ENCODE peak calls at places on chromosomes 11 and 22, in seven cellular contexts. M is cardiac muscle cell, V is GM23338, G is cardiac fibroblast, J is lower leg skin, X is fibroblast of mammary gland, U is epithelial cell of esophagus. S is an unnamed sample.

GRCh38 chr11:18618341-18619025 is 15.7 kb downstream of the SPTY2D1 start:
- DNase-seq in G (peak; percentile 84), X (peak; percentile 46), U (no peak), V (no peak), J (no peak), M (no peak), S (no peak)

GRCh38 chr22:35971418-35972119 is 57.1 kb downstream of the RBFOX2 start:
- DNase-seq in U (no peak), X (peak; percentile 96), G (peak; percentile 90), J (peak; percentile 28), M (peak; percentile 37), V (no peak), S (peak; percentile 86)

GRCh38 chr11:8341966-8342365 is 78.3 kb upstream of the LMO1 start:
- DNase-seq in J (no peak), G (no peak), U (no peak), X (no peak), V (no peak), M (no peak), S (no peak)

GRCh38 chr11:2940166-2940929 is 11.1 kb upstream of the PHLDA2 start:
- DNase-seq in M (no peak), J (no peak), V (peak; percentile 37), G (peak; percentile 40), X (peak; percentile 40), U (peak; percentile 41), S (no peak)

GRCh38 chr11:69500285-69501120 is 19.0 kb downstream of the LINC01488 start:
- DNase-seq in X (no peak), M (no peak), V (no peak), J (no peak), U (no peak), G (no peak), S (no peak)

GRCh38 chr11:8258771-8259170 is 4.9 kb downstream of the LMO1 start:
- DNase-seq in G (peak; percentile 33), X (peak; percentile 74), M (no peak), U (peak; percentile 85), V (no peak), J (no peak), S (peak; percentile 50)

GRCh38 chr11:267491-267994 is 10.7 kb upstream of the NLRP6 start:
- DNase-seq in V (no peak), X (peak; percentile 16), J (peak; percentile 61), U (no peak), M (no peak), G (no peak), S (no peak)

GRCh38 chr11:18310800-18311340 is 11.1 kb downstream of the HPS5 start:
- DNase-seq in X (peak; percentile 53), G (no peak), M (no peak), U (peak; percentile 94), J (no peak), V (no peak), S (peak; percentile 54)

GRCh38 chr22:41682033-41682807 is 6.4 kb downstream of the SNU13 start:
- DNase-seq in M (peak; percentile 77), J (peak; percentile 77), G (peak; percentile 93), V (peak; percentile 80), X (peak; percentile 86), U (peak; percentile 85), S (peak; percentile 66)

GRCh38 chr11:33719587-33719986 is 16.6 kb downstream of the CD59 start:
- DNase-seq in M (no peak), G (no peak), U (peak; percentile 51), J (no peak), X (no peak), V (no peak), S (no peak)

GRCh38 chr22:46061124-46061410 is 84.1 kb upstream of the WNT7B start:
- DNase-seq in U (no peak), X (no peak), M (no peak), V (no peak), J (no peak), G (no peak), S (no peak)

GRCh38 chr22:43400449-43400848 is 11.4 kb upstream of the MPPED1 start:
- DNase-seq in U (no peak), V (no peak), M (no peak), G (no peak), J (no peak), X (no peak), S (no peak)

GRCh38 chr11:2904153-2905052 is 18.8 kb upstream of the CDKN1C start:
- DNase-seq in V (no peak), M (no peak), J (no peak), G (no peak), X (no peak), U (no peak), S (no peak)

GRCh38 chr22:30859714-30860095 is 108.9 kb downstream of the MORC2 start:
- DNase-seq in U (no peak), G (no peak), M (no peak), X (no peak), V (no peak), J (no peak), S (no peak)

GRCh38 chr11:112734207-112734606 is 227.0 kb upstream of the NCAM1 start:
- DNase-seq in V (peak; percentile 52), X (peak; percentile 10), U (peak; percentile 51), G (peak; percentile 24), M (peak; percentile 85), J (no peak), S (peak; percentile 13)

GRCh38 chr22:46090631-46091201 is 59.6 kb upstream of the PPARA start:
- DNase-seq in U (no peak), V (no peak), G (no peak), J (no peak), X (peak; percentile 84), M (no peak), S (no peak)

GRCh38 chr22:44667829-44668189 is 34.2 kb upstream of the PRR5 start:
- DNase-seq in J (no peak), M (no peak), G (no peak), V (no peak), U (no peak), X (no peak), S (no peak)

GRCh38 chr11:17343907-17344306 is 7.7 kb upstream of the NCR3LG1 start:
- DNase-seq in G (peak; percentile 87), V (peak; percentile 26), U (peak; percentile 86), M (no peak), J (no peak), X (peak; percentile 89), S (peak; percentile 44)

GRCh38 chr11:11179239-11179638 is 173.8 kb downstream of the CSNK2A3 start:
- DNase-seq in J (no peak), G (peak; percentile 49), X (peak; percentile 56), V (no peak), U (peak; percentile 75), M (no peak), S (peak; percentile 57)

GRCh38 chr22:30298005-30298701 is 8.8 kb upstream of the CASTOR1 start:
- DNase-seq in M (no peak), U (peak; percentile 95), V (no peak), X (no peak), J (no peak), G (no peak), S (no peak)

GRCh38 chr22:25566812-25567211 is 2.3 kb downstream of the GRK3 start:
- DNase-seq in J (no peak), X (no peak), M (no peak), V (no peak), U (no peak), G (no peak), S (no peak)

GRCh38 chr11:88480217-88480616 is 142.7 kb upstream of the CTSC start:
- DNase-seq in G (peak; percentile 93), J (no peak), U (peak; percentile 22), M (no peak), X (peak; percentile 92), V (no peak), S (peak; percentile 88)

GRCh38 chr11:76803023-76803422 is 19.9 kb downstream of the TSKU start:
- DNase-seq in U (no peak), J (peak; percentile 63), V (no peak), G (peak; percentile 77), X (peak; percentile 68), M (no peak), S (no peak)

GRCh38 chr11:120432056-120433018 is 79.2 kb upstream of the GRIK4 start:
- DNase-seq in X (peak; percentile 99), M (no peak), V (no peak), J (peak; percentile 70), U (peak; percentile 97), G (peak; percentile 97), S (peak; percentile 100)
- H3K4me3 ChIP-seq in X (no peak overlapping the region), M (no peak overlapping the region), V (no peak overlapping the region), J (no peak overlapping the region), U (no peak overlapping the region), G (no peak overlapping the region), S (no peak overlapping the region)

GRCh38 chr11:14789879-14790484 is 102.0 kb downstream of the CYP2R1 start:
- DNase-seq in M (no peak), J (no peak), U (peak; percentile 27), G (peak; percentile 20), X (peak; percentile 20), V (no peak), S (peak; percentile 2)
- TF ChIP-seq CTCF in M (peak; percentile 52), J (no peak), U (peak; percentile 37), G (peak; percentile 64), X (peak; percentile 51), V (peak; percentile 48), S (peak; percentile 12)

GRCh38 chr22:32803020-32803758 is 1.7 kb downstream of the TIMP3 start:
- DNase-seq in J (no peak), M (no peak), U (peak; percentile 76), X (peak; percentile 68), V (no peak), G (no peak), S (no peak)
- H3K4me3 ChIP-seq in J (peak overlapping the region; percentile 68), M (peak overlapping the region; percentile 97), U (peak overlapping the region; percentile 74), X (peak overlapping the region; percentile 81), V (peak overlapping the region; percentile 72), G (peak overlapping the region; percentile 70), S (peak overlapping the region; percentile 62)

GRCh38 chr11:113865873-113866272 is 9.5 kb downstream of the USP28 start:
- DNase-seq in J (no peak), M (no peak), U (no peak), V (no peak), X (no peak), G (no peak), S (no peak)

GRCh38 chr11:113873241-113873626 is 2.1 kb downstream of the USP28 start:
- DNase-seq in X (peak; percentile 3), V (peak; percentile 27), J (no peak), U (peak; percentile 11), M (peak; percentile 94), G (peak; percentile 19), S (no peak)

GRCh38 chr11:113864410-113864809 is 11.0 kb downstream of the USP28 start:
- DNase-seq in U (no peak), V (no peak), X (no peak), J (no peak), M (no peak), G (no peak), S (no peak)

GRCh38 chr11:113871331-113871730 is 4.0 kb downstream of the USP28 start:
- DNase-seq in M (no peak), G (peak; percentile 44), U (no peak), V (no peak), J (no peak), X (no peak), S (no peak)

DNA sequence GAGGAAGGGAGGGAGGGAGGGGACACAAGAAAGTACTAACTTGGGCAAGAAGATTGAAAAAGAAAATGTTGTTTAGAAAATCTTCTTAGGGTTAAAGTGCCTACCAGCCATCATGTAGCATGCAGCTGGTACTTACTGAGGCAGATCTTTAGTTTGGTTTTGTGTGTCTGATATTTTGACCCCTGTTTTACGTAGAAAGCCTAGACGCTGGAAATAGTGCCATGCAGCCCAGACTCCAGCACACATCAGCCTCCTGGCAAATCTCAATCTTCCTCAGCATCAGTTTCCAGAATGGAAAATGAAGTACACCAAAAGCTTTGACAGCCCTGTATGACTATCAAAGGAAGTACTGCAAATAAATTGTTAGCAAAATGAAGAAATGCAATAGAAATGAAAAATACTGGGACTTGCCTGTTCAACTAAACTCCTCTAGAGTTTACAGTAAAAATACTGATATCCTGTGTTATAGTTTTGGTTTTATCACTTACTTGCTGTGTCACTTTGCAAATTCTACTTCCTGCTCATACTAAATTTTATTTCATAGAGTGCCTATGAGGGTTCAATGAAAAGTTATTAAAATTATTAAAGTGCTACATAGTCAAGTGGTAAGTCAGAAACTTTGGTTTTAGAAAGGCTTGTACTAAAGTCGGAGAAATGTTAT is 7.4 kb downstream of the USP28 start:
- DNase-seq in J (no peak), M (no peak), G (no peak), X (no peak), V (no peak), U (no peak), S (no peak)
- TF ChIP-seq CTCF in J (no peak), M (no peak), G (no peak), X (no peak), V (no peak), U (no peak), S (no peak)